ENCODE peak calls at places on chromosome X, in six cellular contexts. U is activated T-cell treated with anti-CD3 and anti-CD28 coated beads for 48 hours, Q is Karpas-422, G is SK-N-SH, D is colonic mucosa, M is HepG2. P is an unnamed sample.

GRCh38 chrX:150692837-150693781 is at the start of gene MTMR1:
- DNase-seq in U (peak), Q (peak), G (peak), D (peak), M (no peak), P (peak)

GRCh38 chrX:103877571-103877970 is 45.5 kb upstream of the RAB9B start:
- DNase-seq in U (no peak), Q (no peak), G (no peak), D (no peak), M (no peak), P (no peak)

GRCh38 chrX:38859602-38860001 is 58.3 kb downstream of the MID1IP1 start:
- DNase-seq in U (no peak), Q (no peak), G (no peak), D (no peak), M (no peak), P (no peak)

GRCh38 chrX:21747523-21747922 is 10.4 kb downstream of the SMPX start:
- DNase-seq in U (no peak), Q (no peak), G (no peak), D (no peak), M (no peak), P (no peak)

GRCh38 chrX:17644001-17644400 is 93.3 kb upstream of the SCML1 start:
- DNase-seq in U (no peak), Q (no peak), G (no peak), D (no peak), M (no peak), P (no peak)

GRCh38 chrX:13569479-13570244 is at the start of gene EGFL6:
- DNase-seq in U (no peak), Q (no peak), G (peak), D (no peak), M (no peak), P (no peak)

GRCh38 chrX:49040376-49040955 is 2.7 kb downstream of the TFE3 start:
- DNase-seq in U (no peak), Q (no peak), G (no peak), D (no peak), M (no peak), P (no peak)

GRCh38 chrX:129983575-129984131 is 1.2 kb downstream of the BCORL1 start:
- DNase-seq in U (no peak), Q (no peak), G (peak), D (peak), M (no peak), P (no peak)

GRCh38 chrX:155874571-155875244 is 6.4 kb upstream of the VAMP7 start:
- DNase-seq in U (no peak), Q (no peak), G (peak), D (no peak), M (no peak), P (no peak)

GRCh38 chrX:106927023-106927422 is 6.8 kb downstream of the CLDN2 start:
- DNase-seq in U (no peak), Q (no peak), G (no peak), D (no peak), M (no peak), P (no peak)

GRCh38 chrX:13198762-13199064 is 121.1 kb downstream of the ATXN3L start:
- DNase-seq in U (no peak), Q (no peak), G (no peak), D (no peak), M (no peak), P (no peak)

GRCh38 chrX:15170927-15171326 is 99.0 kb downstream of the ASB9 start:
- DNase-seq in U (no peak), Q (no peak), G (no peak), D (no peak), M (no peak), P (no peak)

P was measured in HEK293T.